ENCODE peak calls at places on chromosomes 7 and 10, in eight cellular contexts. S is GM23338, Z is SK-N-SH, K is H1, P is Panc1, X is esophagus muscularis mucosa, I is breast epithelium, A is endothelial cell of umbilical vein. G is an unnamed sample.
A peak's percentile ranks its signal among the peaks of the same experiment; 100 is the strongest.

GRCh38 chr10:63197304-63198092 is 64.4 kb downstream of the NRBF2 start:
- DNase-seq in Z (no peak), S (no peak), A (no peak), X (no peak), K (no peak), P (no peak), I (no peak), G (no peak)

GRCh38 chr10:23053036-23053435 is 42.3 kb upstream of the MSRB2 start:
- DNase-seq in I (no peak), A (no peak), Z (no peak), S (peak; percentile 69), X (peak; percentile 39), P (no peak), K (no peak), G (no peak)

GRCh38 chr10:118471863-118472262 is 123.6 kb downstream of the PRLHR start:
- DNase-seq in K (no peak), S (no peak), I (no peak), Z (no peak), P (no peak), A (no peak), X (no peak), G (no peak)

GRCh38 chr10:33385016-33385415 is 50.5 kb upstream of the NRP1 start:
- DNase-seq in K (no peak), X (no peak), I (no peak), P (no peak), A (no peak), S (no peak), Z (no peak), G (no peak)

GRCh38 chr10:77837248-77837924 is 89.2 kb downstream of the DLG5 start:
- DNase-seq in A (no peak), I (no peak), Z (peak; percentile 57), K (no peak), S (peak; percentile 95), X (no peak), P (no peak), G (peak; percentile 80)

GRCh38 chr10:58653139-58653538 is 140.5 kb downstream of the BICC1 start:
- DNase-seq in S (no peak), X (no peak), I (no peak), P (no peak), Z (no peak), A (no peak), K (no peak), G (no peak)

GRCh38 chr7:105487559-105488218 is 34.4 kb downstream of the PUS7 start:
- DNase-seq in Z (peak; percentile 61), X (no peak), S (no peak), K (no peak), P (peak; percentile 55), A (peak; percentile 100), I (no peak), G (no peak)

GRCh38 chr7:94056796-94057207 is 52.6 kb upstream of the BET1 start:
- DNase-seq in K (peak; percentile 21), I (no peak), Z (no peak), X (no peak), S (peak; percentile 13), P (peak; percentile 25), A (no peak), G (no peak)

GRCh38 chr10:110147961-110148360 is 59.4 kb upstream of the MXI1 start:
- DNase-seq in P (no peak), S (no peak), Z (no peak), X (no peak), A (no peak), I (no peak), K (no peak), G (no peak)

GRCh38 chr7:112334366-112334765 is 115.9 kb upstream of the IFRD1 start:
- DNase-seq in S (no peak), A (no peak), Z (no peak), P (no peak), I (no peak), K (no peak), X (no peak), G (no peak)

GRCh38 chr7:156166692-156167416 is 354.6 kb upstream of the SHH start:
- DNase-seq in X (no peak), Z (no peak), P (no peak), K (no peak), A (no peak), I (no peak), S (no peak), G (no peak)

GRCh38 chr7:80940539-80941205 is 21.8 kb upstream of the SEMA3C start:
- DNase-seq in P (no peak), S (no peak), K (no peak), A (no peak), I (no peak), Z (no peak), X (no peak), G (no peak)

GRCh38 chr10:50929670-50930069 is 44.2 kb upstream of the A1CF start:
- DNase-seq in S (no peak), P (no peak), Z (no peak), A (peak; percentile 44), X (no peak), K (no peak), I (no peak), G (no peak)

GRCh38 chr7:2425749-2426148 is 22.3 kb downstream of the CHST12 start:
- DNase-seq in K (no peak), Z (no peak), A (no peak), X (no peak), P (no peak), S (no peak), I (no peak), G (no peak)

GRCh38 chr7:45682836-45683555 is 108.8 kb downstream of the ADCY1 start:
- DNase-seq in S (no peak), K (no peak), X (peak; percentile 86), A (no peak), Z (no peak), I (no peak), P (no peak), G (peak; percentile 19)

GRCh38 chr7:43790006-43790405 is 31.5 kb downstream of the BLVRA start:
- DNase-seq in S (no peak), X (no peak), Z (no peak), K (no peak), I (no peak), P (no peak), A (no peak), G (no peak)

GRCh38 chr7:156091515-156092080 is 279.3 kb upstream of the SHH start:
- DNase-seq in K (no peak), X (no peak), A (no peak), Z (no peak), S (no peak), I (no peak), P (no peak), G (no peak)

GRCh38 chr10:36779238-36779846 is 346.1 kb upstream of the ANKRD30A start:
- DNase-seq in Z (peak; percentile 74), K (peak; percentile 9), P (peak; percentile 25), A (peak; percentile 87), I (no peak), S (peak; percentile 70), X (no peak), G (no peak)

GRCh38 chr7:130971297-130971696 is 237.3 kb upstream of the KLF14 start:
- DNase-seq in P (no peak), Z (no peak), A (no peak), K (no peak), X (no peak), S (no peak), I (no peak), G (no peak)

DNA sequence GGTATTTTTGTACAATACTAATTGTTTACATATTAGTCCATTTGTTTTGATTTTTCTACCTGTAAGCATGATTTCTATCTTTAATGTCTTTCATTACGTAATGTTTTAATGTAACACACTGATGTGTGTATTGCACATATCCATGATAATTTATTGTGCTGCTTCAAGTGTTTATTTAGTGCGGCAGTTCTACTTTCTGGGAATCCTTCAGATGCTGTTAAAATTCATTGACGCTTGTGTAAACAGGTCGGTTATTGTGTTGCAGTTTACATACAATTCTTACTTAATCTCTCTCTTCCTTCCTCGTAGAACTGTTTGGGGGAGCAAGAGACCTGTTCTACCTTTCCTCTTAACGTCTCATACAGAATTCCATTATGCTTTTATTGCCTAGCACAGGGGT is 6.9 kb downstream of the TMEM60 start:
- DNase-seq in S (no peak), Z (no peak), K (no peak), A (peak; percentile 17), I (no peak), P (no peak), X (no peak), G (no peak)
- TF ChIP-seq POLR2AphosphoS5 in S (no peak), Z (no peak), K (no peak), A (no peak), I (no peak), P (no peak), X (no peak), G (no peak)

DNA sequence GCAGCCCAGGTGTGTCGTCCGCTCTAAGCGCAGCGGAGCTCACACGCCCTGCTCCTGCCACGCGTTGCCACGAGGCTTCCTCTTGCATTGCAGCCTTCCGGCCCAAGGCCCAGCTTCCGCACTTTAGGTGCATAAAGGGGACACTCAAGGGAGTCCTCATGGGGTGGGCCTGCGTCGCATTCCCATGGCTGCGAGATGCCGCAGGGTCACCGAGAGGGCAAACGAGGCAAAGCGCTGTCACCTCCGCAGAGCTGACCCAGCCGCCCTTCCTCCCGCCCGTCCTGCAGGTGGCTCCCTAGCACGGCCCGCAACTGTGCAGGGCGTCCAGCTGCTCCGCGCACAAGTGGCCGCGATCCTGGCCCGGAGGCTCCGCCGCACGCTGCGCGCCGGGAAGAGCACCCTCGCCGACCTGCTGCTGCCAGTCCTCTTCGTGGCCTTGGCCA is 283.5 kb downstream of the ABCA13 start:
- DNase-seq in I (no peak), S (peak; percentile 43), K (no peak), Z (peak; percentile 17), X (no peak), P (no peak), A (no peak), G (peak; percentile 64)
- H3K4me1 ChIP-seq in I (no peaks in the 10 kb centered on the region), S (no peaks in the 10 kb centered on the region), K (no peaks in the 10 kb centered on the region), Z (no peaks in the 10 kb centered on the region), X (no peaks in the 10 kb centered on the region), P (no peaks in the 10 kb centered on the region), A (no peaks in the 10 kb centered on the region), G (no peaks in the 10 kb centered on the region)

DNA sequence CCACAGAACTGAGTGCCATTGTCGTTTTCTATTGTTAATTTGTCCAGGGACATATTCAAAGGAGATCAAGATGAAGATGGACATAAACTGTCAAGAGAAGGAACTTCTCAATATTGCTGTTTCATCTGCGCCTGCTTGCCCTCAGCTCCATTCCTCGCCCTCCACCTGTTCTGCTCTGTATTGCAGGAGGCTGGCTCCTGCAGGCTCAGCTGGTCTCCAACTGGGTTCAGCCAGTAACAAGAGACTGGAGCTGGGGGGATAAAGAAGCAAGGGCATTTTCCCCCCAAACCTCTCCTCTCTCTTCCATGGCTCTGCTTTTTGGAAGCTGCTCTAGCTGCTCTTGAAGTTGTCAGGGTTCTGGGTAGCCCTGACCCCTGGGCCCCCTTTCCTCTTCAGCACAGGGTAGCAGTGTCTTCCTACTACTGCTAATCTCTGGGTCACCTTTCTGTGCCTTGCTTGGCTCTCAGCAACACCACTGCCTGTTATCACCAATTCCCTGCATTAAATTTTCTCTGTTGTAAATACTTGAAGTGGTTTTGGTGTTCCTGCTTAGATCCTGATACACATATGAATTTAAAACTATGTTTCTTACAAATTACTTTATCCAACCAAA is 149.0 kb upstream of the FGFR2 start:
- DNase-seq in S (peak; percentile 24), Z (no peak), I (no peak), P (no peak), K (no peak), X (no peak), A (no peak), G (no peak)
- H3K27ac ChIP-seq in S (no peak overlapping the region), Z (no peak overlapping the region), I (no peak overlapping the region), P (no peak overlapping the region), K (no peak overlapping the region), X (no peak overlapping the region), A (no peak overlapping the region), G (no peak overlapping the region)

DNA sequence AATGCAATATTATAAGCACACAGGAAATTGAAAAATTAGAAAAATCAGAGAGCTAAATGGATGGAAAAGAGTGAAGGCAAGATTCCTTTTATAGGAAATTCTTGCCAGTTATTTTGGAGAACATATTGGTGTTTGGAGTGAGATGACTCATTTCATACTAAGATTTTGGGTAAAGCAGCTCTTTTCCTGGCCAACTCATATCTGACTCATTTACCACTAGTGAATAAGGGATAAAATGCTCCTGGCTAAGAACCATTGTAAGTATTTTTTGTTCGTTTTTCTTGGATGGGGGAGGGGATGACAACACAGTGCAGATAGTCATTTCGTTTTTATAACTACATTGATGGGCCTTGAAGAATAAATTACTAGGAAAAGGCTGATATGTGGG is 139.3 kb downstream of the TWIST1 start:
- DNase-seq in P (no peak), I (no peak), S (no peak), X (no peak), A (peak; percentile 80), Z (no peak), K (no peak), G (no peak)
- TF ChIP-seq POLR2AphosphoS5 in P (no peak), I (no peak), S (no peak), X (no peak), A (no peak), Z (peak; percentile 85), K (no peak), G (no peak)